ENCODE peak calls at places on chromosomes 4 and X, in six cellular contexts. One of them, this sample, is unnamed.
A peak's percentile ranks its signal among the peaks of the same experiment; 100 is the strongest.

GRCh38 chr4:73917081-73917501 is 47.9 kb downstream of the CXCL1 start:
- DNase-seq in uterus: no peak
- DNase-seq in gastrocnemius medialis: no peak
- DNase-seq in spleen: no peak
- DNase-seq in H1: no peak
- DNase-seq in Peyer's patch: no peak
- DNase-seq in this sample: no peak

GRCh38 chr4:15375707-15376106 is 52.1 kb upstream of the C1QTNF7 start:
- DNase-seq in uterus: no peak
- DNase-seq in gastrocnemius medialis: no peak
- DNase-seq in spleen: no peak
- DNase-seq in H1: no peak
- DNase-seq in Peyer's patch: no peak
- DNase-seq in this sample: no peak

GRCh38 chr4:41144812-41145211 is 69.5 kb downstream of the APBB2 start:
- DNase-seq in uterus: no peak
- DNase-seq in gastrocnemius medialis: no peak
- DNase-seq in spleen: no peak
- DNase-seq in H1: no peak
- DNase-seq in Peyer's patch: no peak
- DNase-seq in this sample: no peak

GRCh38 chr4:137610960-137611359 is 78.7 kb upstream of the PCDH18 start:
- DNase-seq in uterus: no peak
- DNase-seq in gastrocnemius medialis: no peak
- DNase-seq in spleen: no peak
- DNase-seq in H1: no peak
- DNase-seq in Peyer's patch: no peak
- DNase-seq in this sample: peak; percentile 38

GRCh38 chr4:2806392-2807355 is 13.8 kb downstream of the SH3BP2 start:
- DNase-seq in uterus: peak; percentile 49
- DNase-seq in gastrocnemius medialis: peak; percentile 68
- DNase-seq in spleen: peak; percentile 87
- DNase-seq in H1: no peak
- DNase-seq in Peyer's patch: peak; percentile 54
- DNase-seq in this sample: peak; percentile 88

GRCh38 chr4:114886761-114887160 is 226.7 kb downstream of the NDST4 start:
- DNase-seq in uterus: no peak
- DNase-seq in gastrocnemius medialis: no peak
- DNase-seq in spleen: no peak
- DNase-seq in H1: no peak
- DNase-seq in Peyer's patch: no peak
- DNase-seq in this sample: no peak

GRCh38 chr4:99763635-99764101 is 53.0 kb upstream of the DAPP1 start:
- DNase-seq in uterus: no peak
- DNase-seq in gastrocnemius medialis: no peak
- DNase-seq in spleen: no peak
- DNase-seq in H1: no peak
- DNase-seq in Peyer's patch: no peak
- DNase-seq in this sample: peak; percentile 28

GRCh38 chr4:99645036-99645435 is 12.6 kb downstream of the C4orf54 start:
- DNase-seq in uterus: no peak
- DNase-seq in gastrocnemius medialis: no peak
- DNase-seq in spleen: no peak
- DNase-seq in H1: no peak
- DNase-seq in Peyer's patch: no peak
- DNase-seq in this sample: no peak

GRCh38 chr4:78156520-78156919 is 99.4 kb downstream of the FRAS1 start:
- DNase-seq in uterus: no peak
- DNase-seq in gastrocnemius medialis: no peak
- DNase-seq in spleen: no peak
- DNase-seq in H1: no peak
- DNase-seq in Peyer's patch: no peak
- DNase-seq in this sample: no peak

GRCh38 chr4:20421586-20421985 is 169.9 kb downstream of the SLIT2 start:
- DNase-seq in uterus: no peak
- DNase-seq in gastrocnemius medialis: no peak
- DNase-seq in spleen: no peak
- DNase-seq in H1: no peak
- DNase-seq in Peyer's patch: no peak
- DNase-seq in this sample: no peak

GRCh38 chrX:13377537-13377936 is 57.7 kb upstream of the ATXN3L start:
- DNase-seq in uterus: peak; percentile 46
- DNase-seq in gastrocnemius medialis: no peak
- DNase-seq in spleen: no peak
- DNase-seq in H1: no peak
- DNase-seq in Peyer's patch: no peak
- DNase-seq in this sample: no peak

GRCh38 chrX:70554081-70554480 is 109.4 kb downstream of the DLG3 start:
- DNase-seq in uterus: no peak
- DNase-seq in gastrocnemius medialis: no peak
- DNase-seq in spleen: no peak
- DNase-seq in H1: no peak
- DNase-seq in Peyer's patch: no peak
- DNase-seq in this sample: no peak

GRCh38 chrX:103356023-103356798 is at the start of gene TCEAL9:
- DNase-seq in uterus: peak; percentile 67
- DNase-seq in gastrocnemius medialis: peak; percentile 38
- DNase-seq in spleen: no peak
- DNase-seq in H1: no peak
- DNase-seq in Peyer's patch: no peak
- DNase-seq in this sample: peak; percentile 85
- TF ChIP-seq POLR2A in uterus: peak; percentile 89
- TF ChIP-seq POLR2A in gastrocnemius medialis: peak; percentile 50
- TF ChIP-seq POLR2A in spleen: no peak
- TF ChIP-seq POLR2A in H1: peak; percentile 53
- TF ChIP-seq POLR2A in Peyer's patch: peak; percentile 51
- TF ChIP-seq POLR2A in this sample: peak; percentile 58

GRCh38 chrX:18674788-18675735 is 3.2 kb upstream of the RS1 start:
- DNase-seq in uterus: peak; percentile 79
- DNase-seq in gastrocnemius medialis: peak; percentile 58
- DNase-seq in spleen: peak; percentile 93
- DNase-seq in H1: peak; percentile 79
- DNase-seq in Peyer's patch: peak; percentile 73
- DNase-seq in this sample: peak; percentile 75
- TF ChIP-seq POLR2A in uterus: peak; percentile 48
- TF ChIP-seq POLR2A in gastrocnemius medialis: peak; percentile 38
- TF ChIP-seq POLR2A in spleen: no peak
- TF ChIP-seq POLR2A in H1: no peak
- TF ChIP-seq POLR2A in Peyer's patch: peak; percentile 27
- TF ChIP-seq POLR2A in this sample: no peak

GRCh38 chr4:76658231-76659102 is 223.4 kb downstream of the SHROOM3 start:
- DNase-seq in uterus: no peak
- DNase-seq in gastrocnemius medialis: no peak
- DNase-seq in spleen: no peak
- DNase-seq in H1: no peak
- DNase-seq in Peyer's patch: no peak
- DNase-seq in this sample: no peak
- TF ChIP-seq POLR2A in uterus: no peak
- TF ChIP-seq POLR2A in gastrocnemius medialis: no peak
- TF ChIP-seq POLR2A in spleen: no peak
- TF ChIP-seq POLR2A in H1: no peak
- TF ChIP-seq POLR2A in Peyer's patch: no peak
- TF ChIP-seq POLR2A in this sample: no peak

GRCh38 chr4:23861897-23862296 is 27.9 kb downstream of the PPARGC1A start:
- DNase-seq in uterus: no peak
- DNase-seq in gastrocnemius medialis: no peak
- DNase-seq in spleen: no peak
- DNase-seq in H1: no peak
- DNase-seq in Peyer's patch: no peak
- DNase-seq in this sample: no peak
- TF ChIP-seq POLR2A in uterus: no peak
- TF ChIP-seq POLR2A in gastrocnemius medialis: no peak
- TF ChIP-seq POLR2A in spleen: no peak
- TF ChIP-seq POLR2A in H1: no peak
- TF ChIP-seq POLR2A in Peyer's patch: no peak
- TF ChIP-seq POLR2A in this sample: no peak

GRCh38 chrX:105117621-105118020 is 102.9 kb downstream of the TEX13A start:
- DNase-seq in uterus: no peak
- DNase-seq in gastrocnemius medialis: no peak
- DNase-seq in spleen: no peak
- DNase-seq in H1: no peak
- DNase-seq in Peyer's patch: no peak
- DNase-seq in this sample: no peak
- TF ChIP-seq POLR2A in uterus: no peak
- TF ChIP-seq POLR2A in gastrocnemius medialis: no peak
- TF ChIP-seq POLR2A in spleen: no peak
- TF ChIP-seq POLR2A in H1: no peak
- TF ChIP-seq POLR2A in Peyer's patch: no peak
- TF ChIP-seq POLR2A in this sample: no peak

GRCh38 chr4:85474818-85475630 is at the start of gene ARHGAP24:
- DNase-seq in uterus: peak; percentile 77
- DNase-seq in gastrocnemius medialis: peak; percentile 86
- DNase-seq in spleen: peak; percentile 95
- DNase-seq in H1: peak; percentile 82
- DNase-seq in Peyer's patch: peak; percentile 88
- DNase-seq in this sample: peak; percentile 83
- TF ChIP-seq POLR2A in uterus: no peak
- TF ChIP-seq POLR2A in gastrocnemius medialis: peak; percentile 25
- TF ChIP-seq POLR2A in spleen: no peak
- TF ChIP-seq POLR2A in H1: no peak
- TF ChIP-seq POLR2A in Peyer's patch: no peak
- TF ChIP-seq POLR2A in this sample: no peak

GRCh38 chrX:119479845-119480244 is 11.6 kb downstream of the SLC25A5 start:
- DNase-seq in uterus: no peak
- DNase-seq in gastrocnemius medialis: peak; percentile 77
- DNase-seq in spleen: no peak
- DNase-seq in H1: no peak
- DNase-seq in Peyer's patch: no peak
- DNase-seq in this sample: no peak

GRCh38 chrX:119481218-119481875 is 13.1 kb downstream of the SLC25A5 start:
- DNase-seq in uterus: no peak
- DNase-seq in gastrocnemius medialis: no peak
- DNase-seq in spleen: no peak
- DNase-seq in H1: no peak
- DNase-seq in Peyer's patch: no peak
- DNase-seq in this sample: no peak

GRCh38 chrX:119482041-119482440 is 13.8 kb downstream of the SLC25A5 start:
- DNase-seq in uterus: no peak
- DNase-seq in gastrocnemius medialis: no peak
- DNase-seq in spleen: no peak
- DNase-seq in H1: no peak
- DNase-seq in Peyer's patch: no peak
- DNase-seq in this sample: no peak

GRCh38 chrX:119486745-119487144 is 18.5 kb downstream of the SLC25A5 start:
- DNase-seq in uterus: no peak
- DNase-seq in gastrocnemius medialis: no peak
- DNase-seq in spleen: no peak
- DNase-seq in H1: no peak
- DNase-seq in Peyer's patch: no peak
- DNase-seq in this sample: no peak

DNA sequence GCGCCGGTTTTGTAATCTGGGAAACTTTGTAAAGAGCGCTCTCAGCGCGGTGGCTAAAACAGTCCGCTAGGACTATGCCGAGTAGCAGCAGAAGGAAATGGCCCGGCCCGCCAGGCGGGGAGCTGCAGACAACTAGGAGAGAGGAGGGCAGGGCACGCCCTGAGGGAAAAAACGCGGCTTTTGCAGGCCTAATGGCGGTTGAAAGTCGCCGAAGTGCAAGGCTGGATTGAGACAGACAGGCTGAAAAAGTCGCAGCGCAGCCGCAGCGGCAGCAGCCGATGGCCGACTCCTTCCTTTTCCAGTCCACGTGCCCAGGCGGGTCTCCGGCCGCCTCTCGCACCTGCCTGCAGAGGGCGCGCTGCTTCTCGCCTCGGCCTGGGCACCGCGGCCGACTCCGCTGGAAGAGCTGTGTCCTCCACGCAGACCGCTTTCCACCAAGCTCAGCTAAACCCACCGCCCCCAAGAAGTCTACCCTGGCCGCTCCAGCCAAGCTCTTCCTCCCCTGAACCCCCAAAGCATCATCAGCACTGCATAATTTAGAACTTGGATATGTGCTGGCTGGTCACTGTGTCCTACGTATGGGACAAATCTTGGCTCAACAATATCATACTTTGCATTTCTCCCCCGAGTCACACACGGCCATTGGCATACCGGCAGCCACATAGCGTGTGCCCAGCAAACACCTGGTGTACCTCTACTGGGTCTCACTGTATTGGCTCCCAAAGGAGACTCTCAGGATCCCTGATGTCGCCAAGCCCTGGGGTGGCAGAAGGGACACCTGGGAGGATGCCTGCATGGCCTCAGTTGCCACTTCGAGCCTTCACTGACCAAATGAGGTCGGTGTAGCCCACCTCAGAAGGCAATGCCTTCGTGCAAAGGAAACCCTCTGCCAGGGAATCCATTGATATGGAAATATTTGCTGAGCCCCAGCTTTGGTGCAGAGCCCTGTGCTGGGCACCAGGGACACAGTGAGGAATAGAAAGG is 14.5 kb downstream of the SLC25A5 start:
- DNase-seq in uterus: peak; percentile 44
- DNase-seq in gastrocnemius medialis: peak; percentile 56
- DNase-seq in spleen: peak; percentile 91
- DNase-seq in H1: peak; percentile 78
- DNase-seq in Peyer's patch: peak; percentile 54
- DNase-seq in this sample: peak; percentile 73
- TF ChIP-seq POLR2A in uterus: no peak
- TF ChIP-seq POLR2A in gastrocnemius medialis: no peak
- TF ChIP-seq POLR2A in spleen: no peak
- TF ChIP-seq POLR2A in H1: no peak
- TF ChIP-seq POLR2A in Peyer's patch: no peak
- TF ChIP-seq POLR2A in this sample: no peak

DNA sequence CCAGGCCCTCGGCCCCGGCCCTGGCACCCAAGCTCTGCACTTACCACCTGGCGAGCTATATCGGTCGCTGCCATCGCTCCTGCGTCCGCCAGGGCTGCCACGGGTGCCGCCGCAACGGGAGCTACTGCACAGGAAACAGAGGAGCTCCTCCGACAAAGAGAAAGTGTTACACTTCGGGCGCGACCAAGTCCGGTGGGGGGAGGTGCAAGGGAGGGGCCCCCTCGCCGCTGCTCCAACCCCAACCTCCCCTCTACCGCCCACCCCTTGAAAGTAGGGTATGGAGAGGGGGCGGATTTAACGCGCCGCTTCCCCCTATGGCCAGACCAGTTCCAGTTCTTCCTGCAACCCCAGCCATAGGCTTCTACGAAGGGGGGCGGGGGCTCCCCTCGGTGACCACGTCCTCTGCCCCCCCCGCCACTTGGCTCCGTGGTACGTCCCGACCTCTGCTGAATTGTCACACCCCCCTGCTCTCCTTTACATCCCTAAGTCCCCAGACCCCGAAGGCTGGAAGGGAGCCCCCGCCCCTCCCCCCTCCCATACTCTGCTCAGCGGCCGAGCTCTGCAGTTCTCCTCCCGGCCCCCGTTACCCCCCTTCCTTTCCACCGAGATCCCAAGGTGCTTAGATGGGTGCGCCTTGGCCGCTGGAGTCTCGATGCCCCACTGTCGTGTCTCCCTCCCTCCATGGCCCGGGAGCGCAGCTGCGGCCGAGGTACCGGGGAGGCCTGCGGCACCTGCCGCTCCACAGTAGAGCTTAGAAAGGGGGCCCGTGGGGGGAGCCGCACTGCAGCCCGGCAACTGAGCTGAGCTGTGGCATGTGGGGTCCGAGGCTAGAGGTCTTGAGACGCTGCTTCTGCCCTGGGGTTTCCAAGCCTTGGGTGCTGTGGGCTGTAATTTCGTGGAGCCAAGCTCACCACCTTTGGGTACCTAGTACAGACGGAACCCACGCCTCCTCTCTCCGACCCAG is at the start of gene SEPTIN6:
- DNase-seq in uterus: peak; percentile 64
- DNase-seq in gastrocnemius medialis: peak; percentile 38
- DNase-seq in spleen: peak; percentile 95
- DNase-seq in H1: peak; percentile 76
- DNase-seq in Peyer's patch: peak; percentile 90
- DNase-seq in this sample: peak; percentile 85
- TF ChIP-seq POLR2A in uterus: peak; percentile 47
- TF ChIP-seq POLR2A in gastrocnemius medialis: peak; percentile 19
- TF ChIP-seq POLR2A in spleen: peak; percentile 67
- TF ChIP-seq POLR2A in H1: no peak
- TF ChIP-seq POLR2A in Peyer's patch: peak; percentile 49
- TF ChIP-seq POLR2A in this sample: no peak